ENCODE peak calls at places on chromosomes 3 and 15, in nine cellular contexts. O is stimulated activated CD4-positive, alpha-beta T cell treated with anti-CD3 and anti-CD28 coated beads, Interleukin-4, amount 100 ng/mL, for 4 hours; C is small intestine; W is mesothelial cell of epicardium; Q is tibial nerve; G is NCI-H748 treated with DMSO at 0.1 percent for 48 hours; D is erythroblast; V is C1 segment of cervical spinal cord; Z is stomach. H is an unnamed sample.

GRCh38 chr3:197021231-197021630 is 8.4 kb downstream of the MELTF start:
- DNase-seq in D (no peak), C (no peak), Z (peak), O (no peak), W (no peak), G (no peak), Q (no peak), V (no peak), H (no peak)

GRCh38 chr3:155019576-155019975 is 60.5 kb upstream of the MME start:
- DNase-seq in O (no peak), Q (no peak), G (no peak), V (no peak), C (peak), Z (no peak), W (no peak), D (no peak), H (no peak)

GRCh38 chr3:15220661-15221060 is 14.6 kb downstream of the CAPN7 start:
- DNase-seq in Q (no peak), O (no peak), Z (no peak), G (no peak), W (no peak), C (no peak), V (no peak), D (no peak), H (no peak)

GRCh38 chr15:25900901-25901300 is 37.8 kb upstream of the ATP10A start:
- DNase-seq in W (no peak), Q (no peak), C (no peak), Z (no peak), V (no peak), O (no peak), D (no peak), G (no peak), H (no peak)

GRCh38 chr3:24067483-24067882 is 122.4 kb downstream of the NR1D2 start:
- DNase-seq in C (no peak), W (no peak), Q (no peak), Z (no peak), V (no peak), D (peak), G (no peak), O (no peak), H (no peak)

GRCh38 chr15:74375303-74375693 is 7.9 kb upstream of the CYP11A1 start:
- DNase-seq in O (peak), V (peak), G (peak), Q (peak), W (no peak), C (peak), Z (peak), D (peak), H (no peak)

GRCh38 chr3:108051005-108051404 is 39.8 kb downstream of the CD47 start:
- DNase-seq in W (no peak), O (no peak), D (no peak), Q (no peak), V (no peak), Z (no peak), G (no peak), C (no peak), H (no peak)

GRCh38 chr3:187986514-187986934 is 167.4 kb upstream of the LPP start:
- DNase-seq in O (no peak), G (no peak), Q (no peak), C (no peak), V (no peak), W (no peak), D (peak), Z (no peak), H (no peak)

GRCh38 chr15:61057376-61057775 is 171.7 kb downstream of the RORA start:
- DNase-seq in O (no peak), G (no peak), Z (no peak), Q (no peak), W (no peak), C (no peak), V (no peak), D (no peak), H (no peak)

GRCh38 chr15:85963262-85963760 is 116.4 kb upstream of the AGBL1 start:
- DNase-seq in V (no peak), Q (no peak), C (no peak), O (no peak), G (no peak), D (no peak), W (no peak), Z (no peak), H (no peak)

GRCh38 chr3:157493627-157494550 is 9.3 kb downstream of the VEPH1 start:
- DNase-seq in C (peak), G (peak), V (no peak), O (no peak), D (peak), Q (no peak), Z (no peak), W (no peak), H (no peak)

GRCh38 chr15:31260646-31261265 is 65.9 kb upstream of the KLF13 start:
- DNase-seq in D (no peak), Q (no peak), G (no peak), Z (peak), V (no peak), W (no peak), C (no peak), O (no peak), H (peak)

GRCh38 chr3:66413151-66413751 is 87.6 kb downstream of the LRIG1 start:
- DNase-seq in Z (peak), V (no peak), Q (no peak), D (no peak), G (no peak), O (no peak), C (no peak), W (no peak), H (peak)

GRCh38 chr3:180680097-180680430 is 775 bp upstream of the CCDC39 start:
- DNase-seq in Q (peak), D (peak), W (no peak), V (peak), G (peak), Z (no peak), C (peak), O (peak), H (no peak)

GRCh38 chr3:153127788-153128187 is 34.2 kb upstream of the RAP2B start:
- DNase-seq in Z (no peak), C (no peak), O (no peak), Q (no peak), G (no peak), W (no peak), D (no peak), V (no peak), H (no peak)

GRCh38 chr15:56869573-56869972 is 48.9 kb upstream of the TCF12 start:
- DNase-seq in Z (peak), O (peak), C (peak), V (no peak), G (no peak), D (peak), W (no peak), Q (peak), H (peak)

GRCh38 chr15:75843618-75844610 is 667 bp downstream of the UBE2Q2 start:
- DNase-seq in D (peak), Z (peak), C (peak), W (peak), V (peak), O (peak), G (peak), Q (peak), H (peak)

GRCh38 chr3:16290827-16291196 is 25.8 kb downstream of the OXNAD1 start:
- DNase-seq in O (no peak), W (no peak), V (no peak), Z (no peak), G (no peak), C (peak), Q (no peak), D (no peak), H (no peak)

GRCh38 chr3:142645236-142645793 is 49.1 kb downstream of the PLS1 start:
- DNase-seq in W (no peak), Q (no peak), G (no peak), C (peak), V (no peak), D (no peak), Z (no peak), O (no peak), H (no peak)

GRCh38 chr15:89377842-89378698 is 43.4 kb upstream of the POLG start:
- DNase-seq in Z (no peak), D (peak), O (no peak), W (no peak), Q (no peak), G (no peak), V (no peak), C (no peak), H (no peak)

GRCh38 chr3:87225659-87226058 is 1.4 kb upstream of the CHMP2B start:
- DNase-seq in G (peak), O (no peak), Z (no peak), D (peak), V (peak), W (no peak), Q (peak), C (peak), H (no peak)

GRCh38 chr3:64685331-64685799 is 2.4 kb downstream of the ADAMTS9 start:
- DNase-seq in V (no peak), Q (peak), D (no peak), G (no peak), O (no peak), W (no peak), C (peak), Z (no peak), H (peak)

GRCh38 chr3:11610044-11610671 is 33.6 kb downstream of the VGLL4 start:
- DNase-seq in Q (no peak), C (peak), D (no peak), O (no peak), W (no peak), Z (peak), V (no peak), G (no peak), H (no peak)

GRCh38 chr15:85865070-85865684 is 70.5 kb upstream of the KLHL25 start:
- DNase-seq in D (peak), O (no peak), V (peak), G (no peak), W (no peak), Q (no peak), Z (no peak), C (no peak), H (no peak)

GRCh38 chr3:141076821-141077571 is 25.8 kb downstream of the SPSB4 start:
- DNase-seq in Z (peak), O (no peak), W (peak), D (no peak), G (peak), V (no peak), C (no peak), Q (peak), H (peak)

GRCh38 chr3:45777753-45778386 is 18.5 kb downstream of the SLC6A20 start:
- DNase-seq in V (no peak), O (no peak), W (no peak), C (no peak), Z (peak), D (no peak), G (no peak), Q (no peak), H (no peak)

GRCh38 chr3:50708620-50709019 is 33.9 kb downstream of the DOCK3 start:
- DNase-seq in O (peak), V (no peak), Z (no peak), D (no peak), G (no peak), Q (no peak), C (no peak), W (peak), H (no peak)

GRCh38 chr3:15204005-15204404 is 2.0 kb upstream of the CAPN7 start:
- DNase-seq in W (no peak), Q (no peak), D (no peak), V (no peak), O (no peak), Z (no peak), G (no peak), C (no peak), H (peak)

GRCh38 chr3:139309046-139309660 is 34.7 kb upstream of the MRPS22 start:
- DNase-seq in W (no peak), G (no peak), Z (no peak), Q (no peak), C (no peak), O (no peak), V (no peak), D (no peak), H (no peak)

GRCh38 chr3:13538520-13539284 is 10.2 kb upstream of the FBLN2 start:
- DNase-seq in Q (no peak), C (no peak), V (no peak), G (no peak), W (no peak), O (no peak), D (no peak), Z (no peak), H (no peak)

GRCh38 chr15:96199111-96199510 is 131.4 kb upstream of the NR2F2 start:
- DNase-seq in W (no peak), G (no peak), O (no peak), Q (no peak), D (no peak), C (no peak), Z (no peak), V (no peak), H (no peak)

GRCh38 chr15:71607383-71607782 is 203.0 kb upstream of the NR2E3 start:
- DNase-seq in G (no peak), C (no peak), O (no peak), V (no peak), D (no peak), W (no peak), Q (peak), Z (no peak), H (no peak)

GRCh38 chr15:96209285-96209735 is 121.2 kb upstream of the NR2F2 start:
- DNase-seq in O (no peak), V (no peak), C (peak), W (no peak), G (no peak), D (no peak), Q (no peak), Z (peak), H (no peak)

GRCh38 chr3:196948442-196949365 is 6.4 kb upstream of the NCBP2 start:
- DNase-seq in W (no peak), O (no peak), D (peak), C (no peak), V (no peak), Q (no peak), Z (no peak), G (no peak), H (no peak)

GRCh38 chr15:51218249-51218648 is 120.1 kb downstream of the CYP19A1 start:
- DNase-seq in Q (no peak), W (no peak), V (no peak), Z (no peak), D (no peak), O (no peak), G (no peak), C (no peak), H (no peak)

GRCh38 chr3:196341142-196341541 is 3.0 kb upstream of the TM4SF19 start:
- DNase-seq in Q (no peak), W (no peak), G (no peak), C (no peak), V (no peak), O (no peak), D (no peak), Z (no peak), H (no peak)

GRCh38 chr3:4821331-4821730 is 157.9 kb upstream of the BHLHE40 start:
- DNase-seq in V (no peak), Z (no peak), Q (no peak), C (no peak), D (no peak), O (no peak), W (no peak), G (no peak), H (no peak)